ENCODE peak calls at places on chromosomes 6 and 20, in four cellular contexts. Z is SK-N-SH, F is GM12878, Q is HepG2. O is an unnamed sample.

GRCh38 chr6:122028933-122029332 is 370.5 kb upstream of the HSF2 start:
- DNase-seq in F (no peak), Q (no peak), Z (no peak), O (no peak)

GRCh38 chr20:49631856-49632418 is 64.0 kb upstream of the PTGIS start:
- DNase-seq in F (no peak), Z (no peak), Q (no peak), O (no peak)

GRCh38 chr20:1422756-1423155 is 29.9 kb upstream of the FKBP1A start:
- DNase-seq in F (no peak), Z (no peak), Q (no peak), O (no peak)

GRCh38 chr20:47205577-47206123 is 150.8 kb downstream of the ZMYND8 start:
- DNase-seq in Q (peak; percentile 78), Z (peak; percentile 78), F (peak; percentile 31), O (no peak)

GRCh38 chr6:40044196-40044595 is 109.9 kb upstream of the MOCS1 start:
- DNase-seq in F (no peak), Z (no peak), Q (no peak), O (peak; percentile 64)

GRCh38 chr20:60306105-60306504 is 347.9 kb downstream of the CDH26 start:
- DNase-seq in Q (no peak), F (no peak), Z (no peak), O (no peak)

GRCh38 chr20:41618807-41619294 is 674 bp upstream of the CHD6 start:
- DNase-seq in Z (no peak), Q (no peak), F (no peak), O (no peak)

GRCh38 chr20:4283011-4283410 is 267.7 kb upstream of the RNF24 start:
- DNase-seq in Z (no peak), Q (no peak), F (no peak), O (no peak)

GRCh38 chr6:13604135-13604534 is 11.0 kb upstream of the NOL7 start:
- DNase-seq in F (no peak), Q (peak; percentile 35), Z (no peak), O (no peak)

GRCh38 chr6:387293-387694 is 4.3 kb upstream of the IRF4 start:
- DNase-seq in F (no peak), Q (no peak), Z (no peak), O (no peak)

GRCh38 chr6:37506479-37506878 is 6.8 kb upstream of the CCDC167 start:
- DNase-seq in Z (no peak), F (no peak), Q (no peak), O (no peak)

GRCh38 chr6:79733388-79733787 is 102.3 kb downstream of the SH3BGRL2 start:
- DNase-seq in F (no peak), Q (no peak), Z (no peak), O (no peak)

GRCh38 chr20:51360451-51361230 is 181.9 kb downstream of the NFATC2 start:
- DNase-seq in Z (no peak), F (no peak), Q (no peak), O (no peak)

GRCh38 chr6:31821301-31822037 is 6.1 kb upstream of the HSPA1B start:
- DNase-seq in Q (no peak), F (no peak), Z (peak; percentile 62), O (no peak)

GRCh38 chr6:85406641-85407075 is 43.2 kb upstream of the NT5E start:
- DNase-seq in Z (no peak), Q (no peak), F (no peak), O (no peak)

GRCh38 chr6:26020983-26021349 is 58.4 kb downstream of the TRIM38 start:
- DNase-seq in Q (no peak), F (no peak), Z (no peak), O (no peak)
- TF ChIP-seq POLR2AphosphoS5 in Q (no peak), F (no peak), Z (no peak), O (no peak)

GRCh38 chr6:43184268-43184985 is 2.4 kb downstream of the CUL9 start:
- DNase-seq in Q (no peak), Z (no peak), F (no peak), O (no peak)
- H3K9ac ChIP-seq in Q (no peak overlapping the region), Z (no peak overlapping the region), F (no peak overlapping the region), O (no peak overlapping the region)

GRCh38 chr6:26624557-26624956 is 27.8 kb downstream of the ABT1 start:
- DNase-seq in Z (no peak), F (no peak), Q (no peak), O (no peak)

GRCh38 chr6:26629373-26629772 is 30.2 kb downstream of the ZNF322 start:
- DNase-seq in Q (no peak), F (no peak), Z (no peak), O (no peak)

GRCh38 chr6:26623339-26623859 is 26.6 kb downstream of the ABT1 start:
- DNase-seq in Z (no peak), Q (no peak), F (no peak), O (no peak)

GRCh38 chr6:26627843-26628242 is 31.1 kb downstream of the ABT1 start:
- DNase-seq in F (no peak), Z (no peak), Q (no peak), O (no peak)
- H3K27ac ChIP-seq in F (no peak overlapping the region), Z (no peak overlapping the region), Q (no peak overlapping the region), O (no peak overlapping the region)

GRCh38 chr20:45436732-45437485 is 21.0 kb downstream of the PIGT start:
- DNase-seq in F (no peak), Q (peak; percentile 85), Z (peak; percentile 87), O (no peak)
- TF ChIP-seq POLR2AphosphoS5 in F (no peak), Q (no peak), Z (no peak), O (no peak)

DNA sequence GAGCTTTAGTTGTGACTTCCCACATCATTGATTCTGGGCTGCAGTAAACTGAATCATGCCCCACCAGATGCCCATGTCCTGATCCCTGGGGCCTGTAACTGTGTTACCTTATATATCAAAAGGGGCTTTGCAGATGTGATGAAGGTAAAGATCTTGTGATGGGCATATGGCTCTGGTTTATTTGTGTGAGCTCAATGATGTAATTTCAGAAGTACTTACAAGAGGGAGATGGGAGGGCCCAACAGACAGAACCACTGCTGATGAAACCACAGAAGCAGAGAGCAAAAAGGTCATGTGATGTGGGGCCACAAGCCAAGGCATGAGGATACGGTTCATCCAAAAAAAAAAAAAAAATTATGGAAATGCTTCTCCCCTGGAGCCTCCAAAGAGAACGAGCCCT is 118.7 kb downstream of the TOX2 start:
- DNase-seq in Q (no peak), F (no peak), Z (peak; percentile 38), O (no peak)
- H3K9ac ChIP-seq in Q (no peak overlapping the region), F (no peak overlapping the region), Z (no peak overlapping the region), O (peak overlapping the region; percentile 3)

GRCh38 chr20:45301824-45302251 is 4.8 kb upstream of the RBPJL start:
- DNase-seq in F (peak; percentile 28), Z (no peak), Q (no peak), O (peak; percentile 48)
- H3K27ac ChIP-seq in F (no peak overlapping the region), Z (no peak overlapping the region), Q (no peak overlapping the region), O (no peak overlapping the region)

GRCh38 chr20:44714102-44714700 is 968 bp upstream of the CCN5 start:
- DNase-seq in Z (no peak), F (no peak), Q (no peak), O (no peak)
- TF ChIP-seq POLR2AphosphoS5 in Z (no peak), F (no peak), Q (no peak), O (no peak)